ENCODE peak calls at places on chromosomes 5 and 9, in nine cellular contexts. S is cardiac muscle cell, J is GM23248, R is ascending aorta, I is GM12878, U is endodermal cell, V is keratinocyte, B is K562, G is aorta. O is an unnamed sample.

GRCh38 chr9:87892956-87893355 is 10.3 kb downstream of the SPATA31E1 start:
- DNase-seq in I (no peak), S (no peak), U (no peak), V (no peak), J (no peak), B (no peak), R (no peak), G (no peak), O (no peak)

GRCh38 chr5:125673359-125673950 is 749.8 kb upstream of the GRAMD2B start:
- DNase-seq in B (no peak), R (no peak), V (no peak), S (no peak), U (peak; percentile 60), G (no peak), J (no peak), I (no peak), O (no peak)

GRCh38 chr5:14400085-14400484 is 181.5 kb upstream of the OTULINL start:
- DNase-seq in J (peak; percentile 83), S (peak; percentile 55), V (no peak), R (no peak), G (no peak), U (no peak), B (no peak), I (no peak), O (no peak)

GRCh38 chr9:107863406-107863805 is 373.8 kb upstream of the KLF4 start:
- DNase-seq in V (no peak), B (no peak), U (no peak), G (no peak), J (no peak), S (peak; percentile 28), R (no peak), I (no peak), O (no peak)

GRCh38 chr9:137427454-137428310 is 4.5 kb downstream of the NOXA1 start:
- DNase-seq in R (no peak), I (no peak), U (no peak), S (no peak), J (no peak), B (no peak), G (peak; percentile 71), V (no peak), O (no peak)

GRCh38 chr5:81533629-81534480 is 139.9 kb upstream of the ACOT12 start:
- DNase-seq in B (no peak), S (peak; percentile 55), J (no peak), I (no peak), R (no peak), G (no peak), V (no peak), U (no peak), O (no peak)

GRCh38 chr9:34279431-34279830 is 49.6 kb downstream of the KIF24 start:
- DNase-seq in I (no peak), V (no peak), R (no peak), B (no peak), G (no peak), U (no peak), J (peak; percentile 9), S (peak; percentile 36), O (no peak)

GRCh38 chr5:23530571-23530970 is 23.2 kb downstream of the PRDM9 start:
- DNase-seq in G (no peak), S (no peak), V (no peak), B (no peak), I (no peak), R (no peak), J (no peak), U (no peak), O (no peak)

GRCh38 chr9:110329676-110330235 is 7.9 kb downstream of the TXNDC8 start:
- DNase-seq in G (no peak), B (no peak), V (no peak), J (no peak), U (no peak), R (no peak), I (no peak), S (no peak), O (no peak)

GRCh38 chr9:72306771-72307170 is 58.2 kb downstream of the ZFAND5 start:
- DNase-seq in U (no peak), I (no peak), B (no peak), R (no peak), S (no peak), J (no peak), G (no peak), V (no peak), O (no peak)

GRCh38 chr5:150560401-150561191 is 52.7 kb downstream of the NDST1 start:
- DNase-seq in I (peak; percentile 42), U (peak; percentile 95), V (peak; percentile 81), S (peak; percentile 90), B (peak; percentile 90), G (no peak), R (peak; percentile 95), J (peak; percentile 84), O (peak; percentile 97)

GRCh38 chr9:130962418-130963316 is 23.6 kb upstream of the FIBCD1 start:
- DNase-seq in R (peak; percentile 84), I (no peak), J (peak; percentile 98), V (peak; percentile 75), B (peak; percentile 66), G (peak; percentile 90), S (peak; percentile 94), U (peak; percentile 89), O (no peak)

GRCh38 chr5:117455236-117456233 is 880.9 kb upstream of the SEMA6A start:
- DNase-seq in R (no peak), U (peak; percentile 89), V (no peak), G (no peak), S (no peak), J (no peak), I (no peak), B (no peak), O (peak; percentile 61)

GRCh38 chr5:134905246-134905996 is 490 bp downstream of the PCBD2 start:
- DNase-seq in J (peak; percentile 78), G (no peak), S (peak; percentile 78), U (no peak), V (no peak), B (no peak), I (peak; percentile 36), R (peak; percentile 73), O (no peak)

GRCh38 chr5:111787006-111787405 is 30.0 kb upstream of the NREP start:
- DNase-seq in V (no peak), J (no peak), B (no peak), I (no peak), U (no peak), G (no peak), R (no peak), S (no peak), O (no peak)

GRCh38 chr5:148378670-148379069 is 5.1 kb upstream of the FBXO38 start:
- DNase-seq in V (no peak), I (no peak), S (no peak), B (no peak), G (no peak), J (no peak), U (no peak), R (no peak), O (no peak)

GRCh38 chr9:10366171-10366779 is 246.5 kb downstream of the PTPRD start:
- DNase-seq in V (peak; percentile 5), G (no peak), J (peak; percentile 31), I (peak; percentile 13), B (no peak), R (no peak), U (peak; percentile 50), S (peak; percentile 40), O (no peak)

GRCh38 chr9:129598089-129598596 is 22.8 kb downstream of the C9orf50 start:
- DNase-seq in B (no peak), G (no peak), V (no peak), J (no peak), I (no peak), S (no peak), U (no peak), R (no peak), O (no peak)
- H3K4me1 ChIP-seq in B (peaks cover 45% of the 10 kb centered on the region), G (no peaks in the 10 kb centered on the region), V (peaks cover 7% of the 10 kb centered on the region), J (peaks cover 28% of the 10 kb centered on the region), I (peaks cover 30% of the 10 kb centered on the region), S (peaks cover 7% of the 10 kb centered on the region), U (peaks cover 2% of the 10 kb centered on the region), R (peaks cover 17% of the 10 kb centered on the region), O (no peaks in the 10 kb centered on the region)

GRCh38 chr9:73426226-73426625 is 274.6 kb downstream of the ANXA1 start:
- DNase-seq in B (no peak), R (no peak), U (no peak), G (no peak), J (no peak), I (no peak), V (no peak), S (no peak), O (no peak)
- H3K27ac ChIP-seq in B (no peak overlapping the region), R (no peak overlapping the region), U (peak overlapping the region; percentile 95), G (no peak overlapping the region), J (no peak overlapping the region), I (no peak overlapping the region), V (no peak overlapping the region), S (no peak overlapping the region), O (no peak overlapping the region)

DNA sequence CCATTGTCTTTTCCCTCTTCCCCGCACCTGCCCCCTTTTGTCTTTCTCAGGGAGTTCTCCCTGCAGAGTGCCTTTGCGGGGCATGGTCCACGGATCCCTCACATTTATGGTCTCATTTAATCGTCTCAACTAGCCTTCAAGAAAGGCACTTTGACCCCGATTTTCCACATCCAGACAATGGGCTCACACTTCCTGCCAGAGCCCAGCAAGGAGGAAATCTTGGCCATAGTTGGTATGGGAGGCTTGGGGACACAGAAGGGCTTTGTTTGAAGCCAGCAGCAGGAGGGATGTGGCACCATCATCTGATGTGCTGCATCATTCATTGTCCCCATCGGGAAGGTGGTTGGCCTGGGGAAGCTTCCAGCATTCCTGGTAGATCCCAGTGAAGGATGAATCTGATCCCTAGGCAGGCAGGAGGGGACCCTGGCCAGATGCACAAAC is 24.9 kb downstream of the GSN start:
- DNase-seq in I (no peak), B (no peak), V (no peak), G (peak; percentile 30), R (no peak), U (no peak), J (no peak), S (no peak), O (peak; percentile 36)
- H3K4me1 ChIP-seq in I (no peaks in the 10 kb centered on the region), B (peaks cover 34% of the 10 kb centered on the region), V (peaks cover 24% of the 10 kb centered on the region), G (peaks cover 10% of the 10 kb centered on the region), R (peaks cover 91% of the 10 kb centered on the region), U (peaks cover 19% of the 10 kb centered on the region), J (peaks cover 22% of the 10 kb centered on the region), S (peaks cover 39% of the 10 kb centered on the region), O (peaks cover 19% of the 10 kb centered on the region)

DNA sequence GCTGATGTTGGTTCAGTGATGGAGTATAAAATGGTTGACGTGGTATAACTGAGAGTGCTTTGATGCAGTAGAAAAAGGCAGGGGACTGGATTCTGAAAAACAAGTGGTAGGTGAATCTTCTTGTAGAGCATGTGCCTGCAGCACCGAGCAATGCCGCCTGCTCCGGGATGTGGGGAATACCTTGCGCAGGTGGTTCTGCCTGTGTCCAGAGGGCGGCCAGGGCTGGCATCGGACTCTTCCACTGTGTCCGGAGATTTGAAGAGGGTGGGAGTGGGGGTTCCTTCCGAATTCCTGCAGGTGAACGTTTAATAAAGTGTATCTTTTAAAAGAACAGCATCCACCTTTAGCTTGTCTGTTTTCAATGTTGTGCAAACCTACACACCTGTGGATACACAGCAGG is 238.0 kb downstream of the FANCC start:
- DNase-seq in B (no peak), R (no peak), U (no peak), I (no peak), S (no peak), J (no peak), G (peak; percentile 75), V (no peak), O (no peak)
- H3K27ac ChIP-seq in B (no peak overlapping the region), R (peak overlapping the region; percentile 84), U (no peak overlapping the region), I (no peak overlapping the region), S (peak overlapping the region; percentile 31), J (no peak overlapping the region), G (no peak overlapping the region), V (no peak overlapping the region), O (no peak overlapping the region)

GRCh38 chr5:160432188-160432587 is 10.5 kb downstream of the PTTG1 start:
- DNase-seq in V (no peak), U (peak; percentile 40), I (no peak), B (no peak), J (no peak), S (no peak), R (no peak), G (no peak), O (no peak)
- H3K4me1 ChIP-seq in V (peaks cover 9% of the 10 kb centered on the region), U (no peaks in the 10 kb centered on the region), I (peaks cover 31% of the 10 kb centered on the region), B (peaks cover 12% of the 10 kb centered on the region), J (no peaks in the 10 kb centered on the region), S (no peaks in the 10 kb centered on the region), R (no peaks in the 10 kb centered on the region), G (no peaks in the 10 kb centered on the region), O (no peaks in the 10 kb centered on the region)

O was measured in Peyer's patch.